ENCODE peak calls at places on chromosomes 4 and X, in seven cellular contexts. X is GM13977, Y is lower lobe of right lung, B is stomach, M is GM12864, R is fibroblast of villous mesenchyme, L is brain microvascular endothelial cell. C is an unnamed sample.

GRCh38 chrX:111881715-111882114 is 5.7 kb downstream of the TRPC5OS start:
- DNase-seq in X (no peak), Y (no peak), B (no peak), M (no peak), R (no peak), L (no peak), C (no peak)

GRCh38 chrX:153340111-153340510 is 6.2 kb downstream of the ZNF275 start:
- DNase-seq in X (no peak), Y (no peak), B (no peak), M (no peak), R (no peak), L (no peak), C (no peak)

GRCh38 chr4:186624951-186625350 is 69.6 kb upstream of the MTNR1A start:
- DNase-seq in X (no peak), Y (no peak), B (no peak), M (no peak), R (peak), L (peak), C (no peak)

GRCh38 chrX:79325263-79325958 is 41.7 kb downstream of the ITM2A start:
- DNase-seq in X (no peak), Y (no peak), B (no peak), M (no peak), R (no peak), L (no peak), C (no peak)

GRCh38 chrX:84339507-84340364 is 151.7 kb upstream of the RPS6KA6 start:
- DNase-seq in X (peak), Y (no peak), B (no peak), M (no peak), R (peak), L (no peak), C (peak)

GRCh38 chr4:176270669-176271068 is 1.6 kb upstream of the ASB5 start:
- DNase-seq in X (no peak), Y (no peak), B (no peak), M (no peak), R (peak), L (peak), C (no peak)

GRCh38 chrX:68599256-68600152 is 48.0 kb upstream of the STARD8 start:
- DNase-seq in X (no peak), Y (no peak), B (no peak), M (no peak), R (peak), L (peak), C (no peak)

GRCh38 chrX:39969099-39969825 is 128.5 kb downstream of the BCOR start:
- DNase-seq in X (no peak), Y (no peak), B (no peak), M (no peak), R (no peak), L (no peak), C (no peak)

GRCh38 chrX:31545726-31546125 is 473.9 kb upstream of the FTHL17 start:
- DNase-seq in X (no peak), Y (no peak), B (no peak), M (no peak), R (no peak), L (no peak), C (no peak)

GRCh38 chr4:38503689-38504395 is 160.2 kb upstream of the KLF3 start:
- DNase-seq in X (peak), Y (no peak), B (no peak), M (peak), R (no peak), L (no peak), C (peak)

GRCh38 chrX:110208092-110208491 is 109.8 kb downstream of the AMMECR1 start:
- DNase-seq in X (no peak), Y (no peak), B (no peak), M (no peak), R (no peak), L (no peak), C (no peak)

GRCh38 chr4:167908816-167909215 is 183.5 kb upstream of the ANXA10 start:
- DNase-seq in X (no peak), Y (no peak), B (no peak), M (no peak), R (no peak), L (no peak), C (no peak)

GRCh38 chr4:111991797-111992196 is 153.5 kb upstream of the FAM241A start:
- DNase-seq in X (no peak), Y (no peak), B (no peak), M (no peak), R (peak), L (peak), C (peak)

GRCh38 chr4:86256086-86256485 is 103.8 kb downstream of the MAPK10 start:
- DNase-seq in X (no peak), Y (no peak), B (no peak), M (no peak), R (no peak), L (no peak), C (no peak)

GRCh38 chr4:81724925-81725329 is 253.2 kb upstream of the RASGEF1B start:
- DNase-seq in X (no peak), Y (peak), B (peak), M (no peak), R (peak), L (peak), C (peak)

GRCh38 chr4:129254526-129254925 is 158.6 kb downstream of the C4orf33 start:
- DNase-seq in X (no peak), Y (no peak), B (no peak), M (no peak), R (peak), L (no peak), C (no peak)

GRCh38 chr4:43837171-43837570 is 611.4 kb downstream of the KCTD8 start:
- DNase-seq in X (no peak), Y (no peak), B (no peak), M (no peak), R (no peak), L (no peak), C (no peak)

GRCh38 chrX:31098081-31098480 is 26.2 kb upstream of the FTHL17 start:
- DNase-seq in X (no peak), Y (no peak), B (no peak), M (no peak), R (no peak), L (no peak), C (no peak)

GRCh38 chr4:140233811-140234696 is 80.1 kb upstream of the MAML3 start:
- DNase-seq in X (no peak), Y (no peak), B (no peak), M (no peak), R (peak), L (peak), C (no peak)

DNA sequence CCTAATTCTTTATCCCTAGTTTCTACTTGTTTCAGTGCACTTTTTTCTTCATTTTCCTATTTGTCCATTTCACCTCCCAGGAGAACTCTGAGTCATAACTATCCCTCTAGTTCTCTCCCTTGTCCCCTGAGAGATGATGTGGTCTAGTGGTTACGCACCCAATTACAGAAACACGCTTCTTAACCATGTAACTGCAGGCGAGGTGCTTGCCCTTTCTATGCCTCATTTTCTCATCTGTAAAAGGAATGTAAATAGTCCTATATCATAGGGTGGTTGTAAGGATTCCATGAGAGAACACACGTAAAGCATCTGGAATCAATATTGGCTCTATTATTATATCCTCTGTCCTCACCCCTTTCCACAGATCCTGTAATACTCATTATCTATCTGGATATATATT is 8.7 kb upstream of the GRPR start:
- DNase-seq in X (no peak), Y (no peak), B (no peak), M (no peak), R (peak), L (peak), C (peak)
- TF ChIP-seq CTCF in X (no peak), Y (no peak), B (no peak), M (no peak), R (no peak), L (no peak), C (no peak)

GRCh38 chr4:145954924-145955339 is 16.3 kb upstream of the ZNF827 start:
- DNase-seq in X (no peak), Y (no peak), B (no peak), M (no peak), R (peak), L (peak), C (no peak)

GRCh38 chr4:145960012-145960411 is 21.4 kb upstream of the ZNF827 start:
- DNase-seq in X (no peak), Y (no peak), B (no peak), M (no peak), R (no peak), L (no peak), C (no peak)

GRCh38 chr4:145951931-145952330 is 13.3 kb upstream of the ZNF827 start:
- DNase-seq in X (no peak), Y (no peak), B (no peak), M (no peak), R (no peak), L (no peak), C (no peak)

GRCh38 chr4:145957307-145957706 is 18.7 kb upstream of the ZNF827 start:
- DNase-seq in X (no peak), Y (peak), B (no peak), M (no peak), R (no peak), L (no peak), C (no peak)

DNA sequence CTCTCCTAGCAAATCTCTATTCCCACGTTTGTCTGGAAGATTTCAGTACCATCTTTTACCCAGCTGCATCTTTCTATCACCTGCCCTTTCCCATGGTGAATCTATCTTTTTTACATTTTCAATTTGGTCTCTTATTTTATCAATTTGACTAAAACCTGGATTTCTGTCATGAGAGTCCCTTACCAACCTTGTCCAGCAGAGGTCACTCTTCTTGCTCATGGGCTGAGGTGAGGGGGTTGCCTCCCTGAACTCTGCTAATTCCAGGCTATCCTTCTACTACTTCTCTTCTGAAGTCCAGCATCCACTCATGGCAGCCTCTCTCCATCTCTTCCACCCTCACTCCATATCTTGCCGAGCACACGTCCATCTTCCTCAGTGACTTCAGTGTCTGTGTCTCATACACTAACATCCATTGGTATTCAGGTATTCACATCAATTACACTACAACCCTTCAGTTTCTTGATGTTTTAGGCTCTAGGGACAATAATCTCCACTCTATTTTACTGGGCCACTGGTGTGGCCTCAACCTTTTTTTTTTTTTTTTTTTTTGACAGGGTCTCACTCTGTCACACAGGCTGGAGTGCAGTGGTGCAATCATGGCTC is 17.8 kb upstream of the ZNF827 start:
- DNase-seq in X (peak), Y (no peak), B (no peak), M (no peak), R (peak), L (peak), C (peak)
- TF ChIP-seq CTCF in X (peak), Y (peak), B (no peak), M (peak), R (peak), L (peak), C (peak)

DNA sequence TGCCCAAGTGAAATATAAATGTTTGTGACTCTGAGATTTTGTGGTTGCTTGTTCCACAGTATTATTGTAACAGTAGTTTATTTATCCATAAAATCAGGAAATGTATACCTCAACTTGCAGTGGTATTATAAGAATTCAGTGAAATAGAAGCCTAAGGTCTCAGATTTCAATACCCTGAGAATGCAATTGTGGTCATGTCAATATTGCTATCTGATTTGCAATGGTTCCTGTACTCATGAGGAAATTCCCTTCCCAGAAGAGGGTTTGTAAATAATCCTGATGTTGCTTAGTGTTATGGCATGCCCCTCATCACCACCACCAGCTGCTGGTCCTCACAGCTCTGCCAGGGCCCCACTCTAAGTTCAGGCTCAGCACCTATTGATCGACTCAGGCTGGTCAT is 67.8 kb downstream of the SLC34A2 start:
- DNase-seq in X (no peak), Y (no peak), B (peak), M (no peak), R (peak), L (no peak), C (no peak)
- TF ChIP-seq CTCF in X (no peak), Y (no peak), B (no peak), M (no peak), R (no peak), L (no peak), C (no peak)

GRCh38 chr4:123107444-123108252 is 185.3 kb upstream of the NUDT6 start:
- DNase-seq in X (no peak), Y (peak), B (no peak), M (no peak), R (no peak), L (no peak), C (no peak)

GRCh38 chr4:123104275-123104674 is 181.9 kb upstream of the NUDT6 start:
- DNase-seq in X (no peak), Y (no peak), B (no peak), M (no peak), R (peak), L (no peak), C (no peak)

GRCh38 chr4:123106741-123107140 is 184.3 kb upstream of the NUDT6 start:
- DNase-seq in X (no peak), Y (no peak), B (no peak), M (no peak), R (no peak), L (no peak), C (no peak)

DNA sequence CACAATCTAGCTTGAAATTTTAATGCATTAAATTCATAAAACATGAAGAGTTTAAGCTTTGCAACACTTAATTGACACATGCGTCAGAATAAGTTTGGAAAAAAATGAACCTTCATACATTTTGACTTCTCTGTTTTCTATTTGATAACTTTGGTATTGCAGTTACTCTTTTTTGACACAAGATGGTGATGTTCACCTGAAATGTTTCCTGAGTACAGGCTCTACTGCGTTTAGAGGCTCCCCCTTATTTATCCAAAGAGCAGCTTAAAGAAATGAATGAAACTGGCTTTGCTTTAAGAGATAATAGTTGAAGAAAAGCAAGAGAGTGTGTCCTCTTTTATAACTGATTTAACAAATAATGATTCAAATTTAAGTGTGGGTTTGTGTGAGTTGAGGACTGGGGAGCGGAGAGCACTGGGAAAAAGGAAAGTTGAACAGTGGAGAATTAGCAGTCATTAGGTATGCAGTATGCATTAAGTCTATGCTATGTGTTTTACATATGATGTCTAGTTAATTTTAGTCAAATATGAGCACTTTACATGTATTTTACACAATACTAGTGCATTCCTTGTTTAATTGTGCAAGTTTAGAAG is 180.6 kb upstream of the NUDT6 start:
- DNase-seq in X (peak), Y (no peak), B (no peak), M (no peak), R (peak), L (peak), C (no peak)
- TF ChIP-seq CTCF in X (peak), Y (peak), B (peak), M (peak), R (peak), L (peak), C (peak)